ENCODE peak calls at places on chromosomes 16 and 17, in five cellular contexts. X, N, O, Z and S are unnamed samples.

GRCh38 chr17:54559883-54560282 is 340.8 kb upstream of the TOM1L1 start:
- DNase-seq in X (no peak), N (no peak), O (no peak), Z (no peak), S (no peak)

GRCh38 chr17:45332989-45333701 is 16.3 kb upstream of the MAP3K14 start:
- DNase-seq in X (no peak), N (no peak), O (no peak), Z (no peak), S (no peak)

GRCh38 chr17:10073026-10073425 is 125.4 kb downstream of the GAS7 start:
- DNase-seq in X (no peak), N (no peak), O (no peak), Z (no peak), S (no peak)

GRCh38 chr17:30920282-30920681 is 1.5 kb upstream of the ADAP2 start:
- DNase-seq in X (no peak), N (no peak), O (no peak), Z (peak; percentile 69), S (no peak)

GRCh38 chr17:46138470-46138869 is 54.8 kb downstream of the KANSL1 start:
- DNase-seq in X (no peak), N (no peak), O (no peak), Z (no peak), S (no peak)

GRCh38 chr17:55632893-55633292 is 89.8 kb downstream of the TMEM100 start:
- DNase-seq in X (no peak), N (no peak), O (no peak), Z (no peak), S (no peak)

GRCh38 chr17:39270923-39271322 is 45.2 kb upstream of the STAC2 start:
- DNase-seq in X (no peak), N (peak; percentile 21), O (no peak), Z (peak; percentile 81), S (peak; percentile 23)

GRCh38 chr17:46061435-46061834 is 62.4 kb downstream of the STH start:
- DNase-seq in X (no peak), N (no peak), O (no peak), Z (no peak), S (no peak)

GRCh38 chr17:37576281-37576680 is 32.9 kb downstream of the SYNRG start:
- DNase-seq in X (no peak), N (no peak), O (no peak), Z (peak; percentile 27), S (no peak)

GRCh38 chr17:79203016-79203415 is 128.4 kb downstream of the ENGASE start:
- DNase-seq in X (no peak), N (no peak), O (no peak), Z (no peak), S (no peak)

GRCh38 chr17:76139801-76140660 is 1.0 kb downstream of the FOXJ1 start:
- DNase-seq in X (no peak), N (no peak), O (peak; percentile 69), Z (no peak), S (no peak)

GRCh38 chr17:32814837-32815236 is 62.1 kb downstream of the MYO1D start:
- DNase-seq in X (no peak), N (no peak), O (no peak), Z (no peak), S (no peak)

GRCh38 chr17:39722965-39723848 is 7.1 kb downstream of the MIEN1 start:
- DNase-seq in X (no peak), N (no peak), O (no peak), Z (no peak), S (no peak)

GRCh38 chr16:47025641-47026040 is 52.2 kb upstream of the DNAJA2 start:
- DNase-seq in X (no peak), N (no peak), O (no peak), Z (no peak), S (no peak)

GRCh38 chr17:30450125-30451027 is 26.8 kb upstream of the GOSR1 start:
- DNase-seq in X (no peak), N (no peak), O (no peak), Z (peak; percentile 33), S (no peak)

GRCh38 chr17:51857052-51857593 is 301.4 kb downstream of the CA10 start:
- DNase-seq in X (no peak), N (no peak), O (no peak), Z (no peak), S (no peak)

GRCh38 chr17:64504769-64505319 is 1.2 kb downstream of the DDX5 start:
- DNase-seq in X (peak; percentile 26), N (no peak), O (no peak), Z (peak; percentile 75), S (no peak)

GRCh38 chr17:56489980-56490379 is 103.5 kb upstream of the NOG start:
- DNase-seq in X (no peak), N (no peak), O (no peak), Z (no peak), S (no peak)

GRCh38 chr16:85878407-85878806 is 20.6 kb upstream of the IRF8 start:
- DNase-seq in X (no peak), N (no peak), O (no peak), Z (no peak), S (no peak)

GRCh38 chr16:11175106-11175795 is 80.8 kb downstream of the SOCS1 start:
- DNase-seq in X (no peak), N (no peak), O (no peak), Z (no peak), S (no peak)

GRCh38 chr16:68490829-68491575 is 42.7 kb upstream of the SMPD3 start:
- DNase-seq in X (peak; percentile 92), N (peak; percentile 64), O (no peak), Z (peak; percentile 61), S (no peak)

GRCh38 chr17:72502111-72502939 is 381.5 kb downstream of the SOX9 start:
- DNase-seq in X (no peak), N (no peak), O (peak; percentile 49), Z (peak; percentile 64), S (no peak)

GRCh38 chr16:56506941-56507340 is 12.9 kb downstream of the BBS2 start:
- DNase-seq in X (no peak), N (no peak), O (no peak), Z (peak; percentile 80), S (no peak)

GRCh38 chr17:66373944-66374817 is 71.8 kb downstream of the PRKCA start:
- DNase-seq in X (peak; percentile 19), N (no peak), O (no peak), Z (no peak), S (no peak)

GRCh38 chr17:76458580-76459490 is 5.9 kb upstream of the UBE2O start:
- DNase-seq in X (peak; percentile 60), N (peak; percentile 54), O (no peak), Z (peak; percentile 64), S (peak; percentile 76)

GRCh38 chr16:57258226-57258909 is 13.3 kb downstream of the ARL2BP start:
- DNase-seq in X (no peak), N (no peak), O (peak; percentile 36), Z (no peak), S (no peak)

GRCh38 chr17:39921323-39921722 is 2.9 kb upstream of the GSDMB start:
- DNase-seq in X (no peak), N (no peak), O (no peak), Z (no peak), S (no peak)

GRCh38 chr17:3768341-3768740 is 32.6 kb downstream of the ITGAE start:
- DNase-seq in X (no peak), N (no peak), O (no peak), Z (no peak), S (no peak)

DNA sequence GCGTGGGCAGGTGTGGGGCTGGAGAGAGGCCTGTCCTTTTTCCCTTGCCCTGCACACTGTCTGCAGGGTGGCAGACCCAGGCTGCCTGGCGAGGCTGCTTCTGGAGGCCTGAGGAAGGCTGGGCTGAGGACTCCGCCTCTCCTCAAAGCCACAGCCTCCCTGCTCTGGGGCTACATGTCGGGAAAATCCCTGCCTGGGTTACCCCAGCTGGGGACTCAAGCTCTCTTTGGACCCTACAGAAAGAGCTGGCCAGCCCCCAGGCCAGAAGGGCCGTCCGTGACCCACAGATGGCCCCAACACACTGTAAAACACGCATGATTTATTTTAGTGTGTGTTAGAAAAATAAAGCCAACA is 33.8 kb upstream of the SLC38A10 start:
- DNase-seq in X (no peak), N (no peak), O (no peak), Z (no peak), S (no peak)
- H3K27ac ChIP-seq in X (peak overlapping the region; percentile 69), N (peak overlapping the region; percentile 37), O (peak overlapping the region; percentile 83), Z (no peak overlapping the region), S (no peak overlapping the region)

GRCh38 chr16:4114257-4115208 is 1.7 kb downstream of the ADCY9 start:
- DNase-seq in X (no peak), N (no peak), O (peak; percentile 50), Z (no peak), S (no peak)

GRCh38 chr16:4115941-4116327 is 308 bp downstream of the ADCY9 start:
- DNase-seq in X (no peak), N (no peak), O (no peak), Z (no peak), S (no peak)

GRCh38 chr16:4115209-4115940 is 867 bp downstream of the ADCY9 start:
- DNase-seq in X (peak; percentile 48), N (no peak), O (peak; percentile 75), Z (peak; percentile 74), S (peak; percentile 66)

GRCh38 chr16:4117250-4117578 is 972 bp upstream of the ADCY9 start:
- DNase-seq in X (no peak), N (no peak), O (peak; percentile 45), Z (no peak), S (no peak)

GRCh38 chr16:4116328-4117249 is at the start of gene ADCY9:
- DNase-seq in X (peak; percentile 76), N (peak; percentile 74), O (peak; percentile 86), Z (peak; percentile 73), S (peak; percentile 84)
- H3K4me1 ChIP-seq in X (peaks cover 23% of the 10 kb centered on the region), N (no peaks in the 10 kb centered on the region), O (peaks cover 44% of the 10 kb centered on the region), Z (peaks cover 21% of the 10 kb centered on the region), S (peaks cover 44% of the 10 kb centered on the region)

GRCh38 chr17:82250868-82251500 is 22.1 kb downstream of the SLC16A3 start:
- DNase-seq in X (no peak), N (no peak), O (peak; percentile 37), Z (no peak), S (no peak)

GRCh38 chr17:82249896-82250581 is 21.2 kb downstream of the SLC16A3 start:
- DNase-seq in X (no peak), N (no peak), O (peak; percentile 35), Z (no peak), S (no peak)

GRCh38 chr17:82255573-82255972 is 17.9 kb downstream of the CSNK1D start:
- DNase-seq in X (no peak), N (no peak), O (peak; percentile 34), Z (no peak), S (no peak)

GRCh38 chr17:82253179-82253544 is 20.3 kb downstream of the CSNK1D start:
- DNase-seq in X (no peak), N (no peak), O (no peak), Z (no peak), S (no peak)

DNA sequence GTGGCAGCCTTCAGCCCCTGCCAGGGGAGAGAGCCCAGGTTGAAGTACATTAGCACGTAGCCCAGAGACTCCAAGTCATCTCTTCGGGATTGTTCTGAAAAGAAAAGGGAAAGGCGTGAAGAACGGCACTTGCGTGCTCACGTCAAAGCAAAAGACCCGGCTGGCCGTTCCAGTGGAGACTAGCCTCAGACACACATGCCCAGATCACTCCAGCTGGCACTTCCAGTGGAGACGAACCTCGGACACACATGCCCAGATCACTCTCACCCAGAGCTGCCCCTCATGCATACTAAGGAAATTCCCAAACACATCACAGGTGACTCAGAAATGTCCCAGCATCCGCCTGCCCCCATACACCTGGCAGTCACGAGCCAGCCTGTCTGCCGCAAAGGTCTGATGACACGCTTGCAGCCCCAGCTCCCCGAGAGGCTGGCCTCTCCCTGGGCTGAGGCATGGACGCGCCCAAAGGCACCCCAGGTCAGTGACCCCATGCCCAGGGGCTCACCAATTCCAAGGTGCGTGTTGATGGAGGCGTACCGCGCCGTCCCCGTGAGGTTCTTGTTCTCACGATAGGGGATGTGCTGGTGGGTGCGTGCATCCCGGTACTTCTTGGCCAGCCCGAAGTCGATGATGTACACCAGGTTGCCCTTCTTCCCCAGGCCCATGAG is 20.9 kb downstream of the CSNK1D start:
- DNase-seq in X (no peak), N (no peak), O (peak; percentile 40), Z (no peak), S (no peak)
- H3K27ac ChIP-seq in X (no peak overlapping the region), N (no peak overlapping the region), O (no peak overlapping the region), Z (no peak overlapping the region), S (no peak overlapping the region)

GRCh38 chr16:88589441-88589840 is 19.2 kb downstream of the ZC3H18 start:
- DNase-seq in X (no peak), N (no peak), O (no peak), Z (no peak), S (no peak)
- H3K4me1 ChIP-seq in X (no peaks in the 10 kb centered on the region), N (no peaks in the 10 kb centered on the region), O (no peaks in the 10 kb centered on the region), Z (no peaks in the 10 kb centered on the region), S (no peaks in the 10 kb centered on the region)